ENCODE peak calls at places on chromosomes 5 and 9, in nine cellular contexts. X is naive thymus-derived CD4-positive, alpha-beta T cell; C is prostate gland; Y is K562; K is Jurkat, Clone E6-1; H is lung; M is SJSA1; N is GM12865; S is LNCaP clone FGC. E is an unnamed sample.

GRCh38 chr9:136644593-136645342 is 17.9 kb upstream of the EGFL7 start:
- DNase-seq in X (peak), C (peak), Y (peak), K (no peak), H (peak), M (peak), N (peak), S (no peak), E (peak)

GRCh38 chr9:134619983-134620612 is 21.5 kb upstream of the COL5A1 start:
- DNase-seq in X (no peak), C (no peak), Y (no peak), K (no peak), H (no peak), M (no peak), N (no peak), S (no peak), E (no peak)

GRCh38 chr5:74864823-74865222 is 1.4 kb downstream of the FAM169A start:
- DNase-seq in X (no peak), C (no peak), Y (no peak), K (no peak), H (no peak), M (no peak), N (no peak), S (no peak), E (no peak)

GRCh38 chr9:134661791-134662142 is 20.2 kb downstream of the COL5A1 start:
- DNase-seq in X (no peak), C (no peak), Y (no peak), K (no peak), H (no peak), M (no peak), N (no peak), S (no peak), E (no peak)

GRCh38 chr9:93467062-93467416 is 13.7 kb upstream of the FAM120AOS start:
- DNase-seq in X (no peak), C (no peak), Y (peak), K (no peak), H (no peak), M (peak), N (no peak), S (no peak), E (no peak)

GRCh38 chr5:77560677-77561263 is 68.7 kb upstream of the WDR41 start:
- DNase-seq in X (peak), C (peak), Y (peak), K (peak), H (no peak), M (peak), N (peak), S (peak), E (peak)

GRCh38 chr5:104699438-104699837 is 1136.8 kb upstream of the NUDT12 start:
- DNase-seq in X (no peak), C (no peak), Y (no peak), K (no peak), H (no peak), M (no peak), N (no peak), S (no peak), E (no peak)

GRCh38 chr9:131310833-131311554 is 21.5 kb downstream of the PLPP7 start:
- DNase-seq in X (peak), C (no peak), Y (no peak), K (peak), H (no peak), M (no peak), N (peak), S (no peak), E (peak)

GRCh38 chr5:102700126-102700851 is 54.8 kb upstream of the PAM start:
- DNase-seq in X (no peak), C (no peak), Y (no peak), K (no peak), H (no peak), M (no peak), N (no peak), S (no peak), E (no peak)

GRCh38 chr9:100534401-100534800 is 43.5 kb upstream of the CAVIN4 start:
- DNase-seq in X (no peak), C (no peak), Y (no peak), K (no peak), H (no peak), M (no peak), N (no peak), S (no peak), E (no peak)

GRCh38 chr9:36566813-36567217 is 5.9 kb upstream of the MELK start:
- DNase-seq in X (no peak), C (peak), Y (no peak), K (no peak), H (no peak), M (peak), N (no peak), S (peak), E (no peak)

GRCh38 chr9:128145536-128145935 is 3.7 kb upstream of the LCN2 start:
- DNase-seq in X (no peak), C (peak), Y (no peak), K (no peak), H (no peak), M (no peak), N (no peak), S (no peak), E (no peak)

GRCh38 chr9:105385372-105385985 is 62.4 kb upstream of the FSD1L start:
- DNase-seq in X (peak), C (peak), Y (no peak), K (peak), H (no peak), M (peak), N (peak), S (no peak), E (no peak)

GRCh38 chr5:58016892-58017291 is 443.0 kb downstream of the PLK2 start:
- DNase-seq in X (no peak), C (no peak), Y (no peak), K (no peak), H (no peak), M (no peak), N (no peak), S (no peak), E (no peak)

GRCh38 chr5:64532212-64532611 is 26.4 kb downstream of the RGS7BP start:
- DNase-seq in X (no peak), C (no peak), Y (no peak), K (no peak), H (no peak), M (no peak), N (no peak), S (no peak), E (no peak)

GRCh38 chr9:125521462-125522327 is 185.3 kb downstream of the MAPKAP1 start:
- DNase-seq in X (peak), C (no peak), Y (no peak), K (peak), H (no peak), M (peak), N (peak), S (no peak), E (no peak)

GRCh38 chr9:95004452-95005275 is 278.2 kb downstream of the AOPEP start:
- DNase-seq in X (peak), C (peak), Y (peak), K (peak), H (no peak), M (no peak), N (peak), S (no peak), E (peak)

GRCh38 chr5:41856644-41857491 is 13.4 kb downstream of the OXCT1 start:
- DNase-seq in X (peak), C (peak), Y (peak), K (peak), H (peak), M (peak), N (peak), S (peak), E (peak)

GRCh38 chr9:3200331-3200774 is 325.4 kb downstream of the RFX3 start:
- DNase-seq in X (no peak), C (no peak), Y (no peak), K (no peak), H (no peak), M (no peak), N (no peak), S (no peak), E (no peak)

GRCh38 chr9:96367943-96368342 is 15.6 kb downstream of the SLC35D2 start:
- DNase-seq in X (no peak), C (no peak), Y (no peak), K (no peak), H (no peak), M (no peak), N (no peak), S (no peak), E (no peak)

GRCh38 chr9:14309403-14309802 is 4.5 kb downstream of the NFIB start:
- DNase-seq in X (no peak), C (no peak), Y (no peak), K (peak), H (no peak), M (no peak), N (no peak), S (no peak), E (no peak)

GRCh38 chr5:10118150-10118549 is 131.5 kb downstream of the ATPSCKMT start:
- DNase-seq in X (no peak), C (peak), Y (no peak), K (no peak), H (no peak), M (no peak), N (no peak), S (peak), E (no peak)

GRCh38 chr9:93171261-93171660 is 12.7 kb upstream of the WNK2 start:
- DNase-seq in X (no peak), C (no peak), Y (no peak), K (no peak), H (no peak), M (no peak), N (no peak), S (no peak), E (no peak)

GRCh38 chr5:128826290-128826689 is 139.0 kb upstream of the SLC27A6 start:
- DNase-seq in X (no peak), C (no peak), Y (no peak), K (no peak), H (no peak), M (no peak), N (no peak), S (no peak), E (no peak)

GRCh38 chr5:175015028-175015427 is 290.6 kb downstream of the MSX2 start:
- DNase-seq in X (no peak), C (no peak), Y (no peak), K (no peak), H (no peak), M (no peak), N (no peak), S (no peak), E (no peak)

DNA sequence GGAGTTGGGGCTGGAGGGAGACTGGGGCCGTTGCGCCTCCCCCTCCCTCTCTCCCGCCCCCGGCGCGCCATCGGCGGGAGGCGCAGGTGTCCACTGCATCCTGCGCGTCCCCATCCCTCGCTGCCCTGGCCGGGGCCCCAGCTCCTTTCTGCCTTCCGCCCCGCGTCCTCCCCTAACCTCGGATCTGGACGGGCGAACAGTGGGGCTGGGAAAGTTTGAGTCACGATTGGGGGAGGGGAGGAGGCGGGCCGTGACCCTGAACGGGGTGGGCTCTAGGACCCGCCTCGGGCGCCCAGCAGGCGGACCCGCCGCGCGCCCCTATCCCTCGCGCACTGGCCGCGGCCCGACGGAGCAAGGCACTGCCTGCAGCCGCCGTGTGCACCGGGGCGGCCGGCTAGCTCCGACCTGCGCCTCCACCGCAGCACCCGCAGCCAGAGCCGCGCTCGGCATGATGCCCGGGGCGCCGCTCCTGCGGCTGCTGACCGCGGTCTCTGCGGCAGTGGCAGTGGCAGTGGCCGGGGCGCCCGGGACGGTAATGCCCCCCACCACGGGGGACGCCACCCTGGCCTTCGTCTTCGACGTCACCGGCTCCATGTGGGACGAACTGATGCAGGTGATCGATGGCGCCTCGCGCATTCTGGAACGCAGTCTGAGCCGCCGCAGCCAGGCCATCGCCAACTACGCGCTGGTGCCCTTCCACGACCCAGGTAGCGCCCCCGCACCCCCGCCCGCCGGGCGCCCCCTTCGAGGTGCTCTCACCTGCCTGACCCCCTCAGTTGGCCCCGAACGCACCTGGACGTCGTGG is at the start of gene HMCN2:
- DNase-seq in X (no peak), C (no peak), Y (peak), K (no peak), H (no peak), M (no peak), N (no peak), S (no peak), E (no peak)
- H3K4me3 ChIP-seq in X (no peak), C (peak), Y (no peak), K (no peak), H (no peak), M (no peak), N (no peak), S (no peak), E (no peak)

DNA sequence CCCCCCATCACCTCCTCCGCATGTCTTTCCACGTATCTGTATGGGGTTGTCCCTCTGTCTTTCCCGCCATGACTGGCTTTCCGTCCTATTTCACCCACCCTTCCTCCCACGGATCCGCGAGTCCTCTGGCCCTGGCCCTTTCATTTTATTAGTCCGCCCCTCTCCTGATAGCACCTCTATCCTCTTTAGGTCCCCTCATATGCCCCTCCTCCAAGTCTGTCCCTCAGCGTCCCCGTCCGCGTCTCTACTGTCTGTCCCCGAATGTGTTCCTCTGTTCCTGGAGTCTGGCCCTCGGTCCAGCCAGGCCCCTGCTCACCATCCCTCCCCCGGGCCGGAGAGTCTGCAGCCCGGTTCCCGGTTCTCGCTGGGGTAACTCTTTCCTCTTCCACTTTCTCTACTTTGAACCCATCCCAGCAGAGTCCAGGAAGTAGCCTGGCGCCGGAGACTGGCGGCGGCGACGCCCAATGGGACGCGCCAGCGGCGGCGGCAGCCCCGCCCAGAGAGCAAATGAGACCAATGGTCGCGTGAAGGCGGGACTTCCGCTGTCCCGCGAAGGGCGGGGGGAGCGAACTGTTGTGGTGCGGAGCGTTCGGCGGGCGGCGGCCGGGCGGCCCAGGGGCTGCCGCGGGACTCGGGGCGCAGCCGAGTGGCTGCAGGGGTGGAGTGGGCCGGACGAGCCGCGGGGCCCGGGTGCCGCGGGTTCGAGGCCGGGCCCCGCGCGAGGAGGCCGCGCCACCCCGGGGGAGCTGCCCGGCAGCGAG is at the start of gene SAP30L:
- DNase-seq in X (peak), C (peak), Y (peak), K (peak), H (peak), M (peak), N (peak), S (peak), E (peak)
- H3K4me3 ChIP-seq in X (peak), C (peak), Y (peak), K (peak), H (peak), M (peak), N (peak), S (peak), E (peak)

DNA sequence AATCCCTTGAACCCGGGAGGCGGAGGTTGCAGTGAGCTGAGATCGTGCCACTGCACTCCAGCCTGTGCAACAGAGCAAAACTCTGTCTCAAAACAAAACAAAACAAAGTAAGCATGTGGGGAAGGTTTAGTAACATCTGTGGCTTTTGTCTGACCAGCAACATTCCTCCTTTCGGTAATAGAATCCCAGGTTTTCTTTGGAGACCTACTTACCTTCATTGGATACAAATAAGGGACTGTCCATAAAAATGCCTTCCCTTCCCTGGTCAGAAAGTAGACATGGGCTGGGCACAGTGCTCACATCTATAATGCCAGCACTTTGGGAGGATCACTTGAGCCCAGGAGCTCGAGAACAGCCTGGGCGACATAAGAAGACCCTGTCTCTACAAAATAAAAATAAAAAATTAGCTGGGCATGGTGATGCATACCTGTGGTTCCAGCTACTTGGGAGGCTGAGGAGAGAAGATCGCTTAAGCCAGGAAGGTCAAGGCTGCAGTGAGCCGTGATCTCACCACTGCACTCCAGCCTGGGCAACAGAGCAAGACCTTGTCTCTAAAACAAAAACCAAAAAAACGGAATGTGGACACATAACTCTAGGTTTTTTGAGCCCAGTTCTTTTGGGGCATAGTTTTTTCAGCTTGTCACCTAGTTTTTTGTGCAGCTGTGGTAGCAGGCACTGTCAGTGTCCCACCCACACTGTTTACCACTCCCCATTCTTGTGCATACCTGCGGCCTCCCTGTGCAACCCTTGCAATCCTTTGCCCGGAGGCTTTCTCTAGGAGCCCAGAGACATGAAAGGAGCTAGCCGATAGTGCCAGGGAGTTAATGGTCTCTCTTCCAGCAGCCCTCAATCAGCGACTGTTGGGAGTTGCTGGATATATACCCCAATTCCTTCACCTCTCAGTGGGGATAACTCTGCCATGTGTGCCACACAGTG is 8.9 kb upstream of the SPINK4 start:
- DNase-seq in X (no peak), C (no peak), Y (no peak), K (no peak), H (no peak), M (no peak), N (no peak), S (no peak), E (no peak)
- H3K4me3 ChIP-seq in X (no peak), C (no peak), Y (no peak), K (no peak), H (no peak), M (no peak), N (no peak), S (no peak), E (no peak)

GRCh38 chr5:54659651-54660050 is 142.1 kb downstream of the SNX18 start:
- DNase-seq in X (no peak), C (no peak), Y (no peak), K (no peak), H (no peak), M (no peak), N (no peak), S (no peak), E (no peak)

GRCh38 chr5:54668096-54668495 is 150.5 kb downstream of the SNX18 start:
- DNase-seq in X (no peak), C (no peak), Y (no peak), K (no peak), H (no peak), M (no peak), N (no peak), S (no peak), E (no peak)

GRCh38 chr5:54661111-54661510 is 143.6 kb downstream of the SNX18 start:
- DNase-seq in X (no peak), C (no peak), Y (no peak), K (no peak), H (no peak), M (no peak), N (no peak), S (no peak), E (no peak)

GRCh38 chr5:54667136-54667535 is 149.6 kb downstream of the SNX18 start:
- DNase-seq in X (no peak), C (no peak), Y (no peak), K (no peak), H (no peak), M (no peak), N (no peak), S (no peak), E (no peak)

GRCh38 chr5:54663876-54664275 is 146.3 kb downstream of the SNX18 start:
- DNase-seq in X (no peak), C (no peak), Y (no peak), K (no peak), H (no peak), M (peak), N (no peak), S (no peak), E (no peak)
- H3K4me3 ChIP-seq in X (no peak), C (no peak), Y (no peak), K (no peak), H (no peak), M (no peak), N (no peak), S (no peak), E (no peak)

GRCh38 chr5:115815006-115815692 is 1.3 kb downstream of the CDO1 start:
- DNase-seq in X (no peak), C (no peak), Y (no peak), K (no peak), H (no peak), M (no peak), N (no peak), S (no peak), E (no peak)
- H3K4me3 ChIP-seq in X (no peak), C (peak), Y (no peak), K (no peak), H (no peak), M (peak), N (no peak), S (no peak), E (no peak)

DNA sequence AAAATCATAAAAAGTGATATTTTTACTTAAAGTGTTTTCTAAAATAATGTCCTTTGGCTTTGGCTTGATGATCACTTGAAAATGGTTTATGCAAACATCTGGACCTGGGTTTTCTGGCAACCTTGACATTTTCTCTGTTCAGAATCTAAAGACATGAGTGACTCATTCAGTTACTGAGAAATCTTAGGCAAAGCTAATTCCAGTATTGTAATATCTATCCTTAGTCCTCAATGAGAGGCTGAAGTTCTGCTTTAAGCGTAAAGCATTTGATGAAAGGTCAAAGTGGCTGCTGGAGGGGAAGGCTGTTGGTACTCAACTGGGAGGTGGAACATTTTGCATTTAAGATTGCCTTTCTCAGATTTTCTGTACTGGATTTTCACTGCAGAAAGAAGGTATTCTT is 2.3 kb downstream of the MAN2A1 start:
- DNase-seq in X (no peak), C (no peak), Y (no peak), K (no peak), H (no peak), M (peak), N (peak), S (no peak), E (no peak)
- H3K4me3 ChIP-seq in X (peak), C (no peak), Y (peak), K (no peak), H (no peak), M (peak), N (peak), S (no peak), E (peak)

E was measured in CD4-positive, CD25-positive, alpha-beta regulatory T cell.